ENCODE peak calls at places on chromosomes 11 and 22, in seven cellular contexts. One of them, this sample, is unnamed.
A peak's percentile ranks its signal among the peaks of the same experiment; 100 is the strongest.

GRCh38 chr11:35049906-35050531 is 89.0 kb upstream of the CD44 start:
- DNase-seq in WTC11: no peak
- DNase-seq in PC-9: no peak
- DNase-seq in BE2C: no peak
- DNase-seq in left cardiac atrium: no peak
- DNase-seq in head of caudate nucleus: no peak
- DNase-seq in amniotic stem cell: no peak
- DNase-seq in this sample: no peak

GRCh38 chr11:67265633-67266423 is 445 bp upstream of the GRK2 start:
- DNase-seq in PC-9: peak; percentile 88
- DNase-seq in head of caudate nucleus: peak; percentile 66
- DNase-seq in BE2C: peak; percentile 80
- DNase-seq in WTC11: peak; percentile 86
- DNase-seq in amniotic stem cell: no peak
- DNase-seq in left cardiac atrium: peak; percentile 82
- DNase-seq in this sample: peak; percentile 94

GRCh38 chr22:27407369-27407985 is 394.1 kb downstream of the MN1 start:
- DNase-seq in amniotic stem cell: no peak
- DNase-seq in left cardiac atrium: no peak
- DNase-seq in BE2C: no peak
- DNase-seq in PC-9: no peak
- DNase-seq in head of caudate nucleus: peak; percentile 45
- DNase-seq in WTC11: no peak
- DNase-seq in this sample: no peak

GRCh38 chr11:3158821-3159220 is 6.3 kb downstream of the OSBPL5 start:
- DNase-seq in BE2C: no peak
- DNase-seq in left cardiac atrium: no peak
- DNase-seq in amniotic stem cell: no peak
- DNase-seq in WTC11: no peak
- DNase-seq in head of caudate nucleus: no peak
- DNase-seq in PC-9: no peak
- DNase-seq in this sample: no peak

GRCh38 chr22:48936391-48936790 is 891.3 kb downstream of the BRD1 start:
- DNase-seq in BE2C: no peak
- DNase-seq in PC-9: no peak
- DNase-seq in left cardiac atrium: no peak
- DNase-seq in head of caudate nucleus: no peak
- DNase-seq in amniotic stem cell: no peak
- DNase-seq in WTC11: no peak
- DNase-seq in this sample: no peak

GRCh38 chr11:88146106-88146505 is 29.1 kb downstream of the RAB38 start:
- DNase-seq in WTC11: no peak
- DNase-seq in head of caudate nucleus: no peak
- DNase-seq in left cardiac atrium: no peak
- DNase-seq in BE2C: no peak
- DNase-seq in amniotic stem cell: no peak
- DNase-seq in PC-9: no peak
- DNase-seq in this sample: no peak

GRCh38 chr11:62545437-62546243 is 966 bp downstream of the AHNAK start:
- DNase-seq in head of caudate nucleus: peak; percentile 57
- DNase-seq in amniotic stem cell: peak; percentile 59
- DNase-seq in WTC11: peak; percentile 80
- DNase-seq in PC-9: peak; percentile 99
- DNase-seq in BE2C: peak; percentile 70
- DNase-seq in left cardiac atrium: peak; percentile 95
- DNase-seq in this sample: peak; percentile 86

GRCh38 chr11:81725691-81726090 is 1008.0 kb downstream of the FAM181B start:
- DNase-seq in BE2C: no peak
- DNase-seq in PC-9: no peak
- DNase-seq in left cardiac atrium: no peak
- DNase-seq in WTC11: no peak
- DNase-seq in head of caudate nucleus: no peak
- DNase-seq in amniotic stem cell: no peak
- DNase-seq in this sample: no peak

GRCh38 chr11:76215946-76216345 is 9.6 kb upstream of the WNT11 start:
- DNase-seq in BE2C: no peak
- DNase-seq in amniotic stem cell: no peak
- DNase-seq in PC-9: no peak
- DNase-seq in head of caudate nucleus: no peak
- DNase-seq in left cardiac atrium: no peak
- DNase-seq in WTC11: no peak
- DNase-seq in this sample: no peak

GRCh38 chr11:14577835-14578529 is 57.8 kb upstream of the PSMA1 start:
- DNase-seq in PC-9: no peak
- DNase-seq in WTC11: no peak
- DNase-seq in head of caudate nucleus: no peak
- DNase-seq in BE2C: no peak
- DNase-seq in left cardiac atrium: no peak
- DNase-seq in amniotic stem cell: no peak
- DNase-seq in this sample: no peak

GRCh38 chr11:64868904-64869570 is 9.4 kb downstream of the EHD1 start:
- DNase-seq in BE2C: no peak
- DNase-seq in WTC11: no peak
- DNase-seq in head of caudate nucleus: no peak
- DNase-seq in left cardiac atrium: peak; percentile 81
- DNase-seq in PC-9: peak; percentile 88
- DNase-seq in amniotic stem cell: no peak
- DNase-seq in this sample: no peak

GRCh38 chr11:118715837-118716260 is 36.4 kb upstream of the TREH start:
- DNase-seq in head of caudate nucleus: no peak
- DNase-seq in PC-9: no peak
- DNase-seq in WTC11: peak; percentile 59
- DNase-seq in left cardiac atrium: no peak
- DNase-seq in amniotic stem cell: no peak
- DNase-seq in BE2C: no peak
- DNase-seq in this sample: no peak

GRCh38 chr11:46290598-46291309 is 13.3 kb downstream of the CREB3L1 start:
- DNase-seq in BE2C: peak; percentile 67
- DNase-seq in PC-9: peak; percentile 74
- DNase-seq in amniotic stem cell: peak; percentile 58
- DNase-seq in WTC11: peak; percentile 91
- DNase-seq in left cardiac atrium: peak; percentile 74
- DNase-seq in head of caudate nucleus: no peak
- DNase-seq in this sample: peak; percentile 57

GRCh38 chr22:36027960-36028645 is 521 bp downstream of the RBFOX2 start:
- DNase-seq in head of caudate nucleus: peak; percentile 14
- DNase-seq in amniotic stem cell: no peak
- DNase-seq in left cardiac atrium: no peak
- DNase-seq in BE2C: no peak
- DNase-seq in WTC11: peak; percentile 67
- DNase-seq in PC-9: no peak
- DNase-seq in this sample: peak; percentile 86

GRCh38 chr11:27997344-27997743 is 110.6 kb downstream of the KIF18A start:
- DNase-seq in PC-9: no peak
- DNase-seq in amniotic stem cell: no peak
- DNase-seq in BE2C: no peak
- DNase-seq in head of caudate nucleus: no peak
- DNase-seq in left cardiac atrium: no peak
- DNase-seq in WTC11: no peak
- DNase-seq in this sample: no peak

GRCh38 chr11:61336171-61336935 is 3.3 kb downstream of the TKFC start:
- DNase-seq in WTC11: peak; percentile 86
- DNase-seq in PC-9: peak; percentile 90
- DNase-seq in BE2C: peak; percentile 77
- DNase-seq in head of caudate nucleus: peak; percentile 78
- DNase-seq in left cardiac atrium: peak; percentile 83
- DNase-seq in amniotic stem cell: peak; percentile 67
- DNase-seq in this sample: peak; percentile 91

GRCh38 chr11:69774354-69775162 is 583 bp downstream of the FGF4 start:
- DNase-seq in BE2C: no peak
- DNase-seq in left cardiac atrium: no peak
- DNase-seq in WTC11: peak; percentile 34
- DNase-seq in PC-9: no peak
- DNase-seq in amniotic stem cell: no peak
- DNase-seq in head of caudate nucleus: no peak
- DNase-seq in this sample: peak; percentile 41